ENCODE peak calls at places on chromosome 18, in six cellular contexts. K, V, S, P, F and O are unnamed samples.

GRCh38 chr18:24369420-24369819 is 28.2 kb downstream of the OSBPL1A start:
- DNase-seq in V (no peak), S (no peak), K (no peak), P (no peak), F (no peak), O (no peak)

GRCh38 chr18:864872-865273 is 39.8 kb upstream of the ADCYAP1 start:
- DNase-seq in K (peak), S (peak), V (peak), F (peak), P (peak), O (peak)

GRCh38 chr18:63119647-63120046 is 199.9 kb downstream of the BCL2 start:
- DNase-seq in S (no peak), K (peak), F (no peak), V (peak), P (peak), O (no peak)

GRCh38 chr18:33495278-33495677 is 54.8 kb upstream of the CCDC178 start:
- DNase-seq in K (no peak), P (peak), F (no peak), S (no peak), V (peak), O (no peak)

GRCh38 chr18:9890191-9890590 is 4.4 kb downstream of the TXNDC2 start:
- DNase-seq in K (no peak), V (no peak), P (no peak), S (no peak), F (no peak), O (no peak)

GRCh38 chr18:74370163-74370562 is 54.5 kb downstream of the C18orf63 start:
- DNase-seq in V (no peak), P (no peak), K (no peak), F (no peak), S (no peak), O (no peak)

GRCh38 chr18:22136395-22136794 is 33.0 kb upstream of the GATA6 start:
- DNase-seq in K (no peak), F (no peak), S (no peak), V (peak), P (no peak), O (no peak)

GRCh38 chr18:10376735-10377134 is 77.7 kb upstream of the APCDD1 start:
- DNase-seq in K (no peak), F (no peak), S (no peak), V (no peak), P (no peak), O (peak)

GRCh38 chr18:64202229-64202835 is 53.4 kb upstream of the LINC00305 start:
- DNase-seq in K (no peak), P (no peak), S (no peak), V (no peak), F (no peak), O (no peak)

GRCh38 chr18:9827856-9828793 is 57.6 kb upstream of the TXNDC2 start:
- DNase-seq in K (no peak), S (no peak), P (no peak), F (no peak), V (no peak), O (no peak)

GRCh38 chr18:59267511-59268126 is 5.6 kb downstream of the RAX start:
- DNase-seq in F (no peak), S (no peak), K (no peak), P (peak), V (no peak), O (no peak)

GRCh38 chr18:63708650-63709049 is 5.9 kb downstream of the SERPINB11 start:
- DNase-seq in F (no peak), K (no peak), P (no peak), S (no peak), V (no peak), O (no peak)

GRCh38 chr18:1422634-1423033 is 518.0 kb downstream of the ADCYAP1 start:
- DNase-seq in K (no peak), P (no peak), V (no peak), F (no peak), S (no peak), O (no peak)

GRCh38 chr18:44229693-44230108 is 451.0 kb upstream of the SETBP1 start:
- DNase-seq in K (no peak), F (no peak), V (no peak), S (no peak), P (peak), O (peak)

GRCh38 chr18:4808891-4809290 is 353.8 kb upstream of the DLGAP1 start:
- DNase-seq in K (no peak), P (no peak), V (no peak), F (no peak), S (no peak), O (no peak)

GRCh38 chr18:62744076-62744705 is 28.9 kb downstream of the PHLPP1 start:
- DNase-seq in V (no peak), S (no peak), F (no peak), P (no peak), K (no peak), O (no peak)

GRCh38 chr18:79809482-79810192 is 11.9 kb downstream of the KCNG2 start:
- DNase-seq in V (no peak), F (no peak), S (no peak), K (no peak), P (no peak), O (peak)

GRCh38 chr18:46386788-46387187 is 270.2 kb downstream of the LOXHD1 start:
- DNase-seq in F (no peak), V (no peak), K (no peak), P (no peak), S (no peak), O (peak)

GRCh38 chr18:25453556-25454269 is 101.7 kb upstream of the ZNF521 start:
- DNase-seq in S (no peak), V (no peak), P (no peak), F (no peak), K (no peak), O (no peak)

GRCh38 chr18:58552057-58552461 is 76.8 kb downstream of the ALPK2 start:
- DNase-seq in P (no peak), S (no peak), K (no peak), V (no peak), F (no peak), O (no peak)

GRCh38 chr18:2571200-2572143 is at the start of the genes METTL4 and NDC80:
- DNase-seq in P (peak), V (peak), K (peak), F (peak), S (peak), O (peak)

GRCh38 chr18:44759925-44760342 is 79.2 kb downstream of the SETBP1 start:
- DNase-seq in V (no peak), F (no peak), P (no peak), K (no peak), S (no peak), O (no peak)

GRCh38 chr18:48023334-48024008 is 93.0 kb upstream of the SMAD2 start:
- DNase-seq in V (peak), P (peak), K (peak), S (peak), F (no peak), O (peak)

GRCh38 chr18:63409301-63409700 is 13.0 kb downstream of the VPS4B start:
- DNase-seq in P (no peak), F (no peak), K (no peak), S (no peak), V (no peak), O (no peak)

GRCh38 chr18:9330419-9330818 is 4.2 kb upstream of the TWSG1 start:
- DNase-seq in K (no peak), F (no peak), V (no peak), P (no peak), S (no peak), O (no peak)

GRCh38 chr18:77461062-77461693 is 211.5 kb downstream of the GALR1 start:
- DNase-seq in F (no peak), S (no peak), K (no peak), P (no peak), V (no peak), O (no peak)

GRCh38 chr18:39414009-39414700 is 1848.6 kb upstream of the CELF4 start:
- DNase-seq in P (no peak), V (no peak), K (no peak), S (no peak), F (no peak), O (no peak)

GRCh38 chr18:3061581-3062416 is 48.9 kb upstream of the LPIN2 start:
- DNase-seq in F (peak), S (no peak), V (no peak), K (no peak), P (no peak), O (no peak)

GRCh38 chr18:49861659-49862058 is 48.3 kb upstream of the ACAA2 start:
- DNase-seq in V (no peak), K (no peak), S (no peak), P (no peak), F (no peak), O (no peak)